ENCODE peak calls at places on chromosome 17, in ten cellular contexts. M, F, P, S, H, K, L, V, R and C are unnamed samples.

GRCh38 chr17:74271902-74272563 is 2.0 kb upstream of the DNAI2 start:
- DNase-seq in M (no peak), F (no peak), P (no peak), S (no peak), H (no peak), K (no peak), L (no peak), V (peak), R (no peak), C (no peak)

GRCh38 chr17:42087736-42088705 is 10.3 kb downstream of the ZNF385C start:
- DNase-seq in M (no peak), F (no peak), P (peak), S (no peak), H (no peak), K (no peak), L (no peak), V (no peak), R (no peak), C (no peak)

GRCh38 chr17:45861185-45861584 is 16.5 kb downstream of the SPPL2C start:
- DNase-seq in M (no peak), F (no peak), P (no peak), S (no peak), H (no peak), K (no peak), L (no peak), V (no peak), R (no peak), C (no peak)

GRCh38 chr17:40019140-40019991 is 4.1 kb downstream of the CSF3 start:
- DNase-seq in M (no peak), F (no peak), P (no peak), S (no peak), H (no peak), K (no peak), L (no peak), V (peak), R (no peak), C (no peak)

GRCh38 chr17:59756236-59756818 is 48.9 kb downstream of the VMP1 start:
- DNase-seq in M (peak), F (no peak), P (no peak), S (peak), H (no peak), K (no peak), L (no peak), V (peak), R (peak), C (no peak)

GRCh38 chr17:42618442-42619150 is 9.1 kb downstream of the TUBG1 start:
- DNase-seq in M (no peak), F (no peak), P (peak), S (no peak), H (peak), K (no peak), L (no peak), V (no peak), R (peak), C (no peak)

GRCh38 chr17:40978752-40979151 is 5.4 kb downstream of the KRT40 start:
- DNase-seq in M (no peak), F (no peak), P (no peak), S (no peak), H (no peak), K (no peak), L (no peak), V (no peak), R (no peak), C (no peak)

GRCh38 chr17:82568997-82569393 is 49.5 kb downstream of the FOXK2 start:
- DNase-seq in M (no peak), F (no peak), P (no peak), S (no peak), H (no peak), K (no peak), L (no peak), V (peak), R (no peak), C (no peak)

GRCh38 chr17:79531696-79532095 is 79.2 kb downstream of the RBFOX3 start:
- DNase-seq in M (no peak), F (no peak), P (no peak), S (no peak), H (no peak), K (no peak), L (no peak), V (no peak), R (no peak), C (no peak)

GRCh38 chr17:55005520-55005919 is 37.0 kb downstream of the STXBP4 start:
- DNase-seq in M (no peak), F (no peak), P (peak), S (peak), H (peak), K (no peak), L (no peak), V (peak), R (peak), C (no peak)